ENCODE peak calls at places on chromosome 6, in ten cellular contexts. F, H, E, U, N, Z, P, T, C and M are unnamed samples.

GRCh38 chr6:105680131-105680530 is 277.2 kb upstream of the PREP start:
- DNase-seq in F (no peak), H (no peak), E (no peak), U (no peak), N (no peak), Z (no peak), P (peak; percentile 33), T (no peak), C (no peak), M (no peak)

GRCh38 chr6:16430661-16431089 is 192.3 kb downstream of the GMPR start:
- DNase-seq in F (no peak), H (no peak), E (no peak), U (no peak), N (no peak), Z (peak; percentile 46), P (no peak), T (no peak), C (no peak), M (no peak)

GRCh38 chr6:143427109-143427817 is 23.2 kb downstream of the ADAT2 start:
- DNase-seq in F (peak; percentile 92), H (peak; percentile 31), E (peak; percentile 61), U (peak; percentile 73), N (peak; percentile 83), Z (peak; percentile 93), P (peak; percentile 70), T (peak; percentile 62), C (peak; percentile 84), M (peak; percentile 88)

GRCh38 chr6:26743157-26743821 is 83.7 kb upstream of the ZNF322 start:
- DNase-seq in F (peak; percentile 88), H (no peak), E (no peak), U (peak; percentile 73), N (peak; percentile 77), Z (peak; percentile 86), P (peak; percentile 79), T (no peak), C (peak; percentile 90), M (peak; percentile 76)

GRCh38 chr6:53734473-53735299 is 60.1 kb upstream of the LRRC1 start:
- DNase-seq in F (peak; percentile 89), H (no peak), E (no peak), U (peak; percentile 64), N (peak; percentile 78), Z (peak; percentile 58), P (peak; percentile 93), T (peak; percentile 68), C (peak; percentile 80), M (peak; percentile 64)

GRCh38 chr6:1363729-1364572 is 25.4 kb upstream of the FOXF2 start:
- DNase-seq in F (peak; percentile 75), H (no peak), E (no peak), U (peak; percentile 24), N (no peak), Z (peak; percentile 92), P (no peak), T (no peak), C (peak; percentile 57), M (no peak)

GRCh38 chr6:16392010-16392409 is 153.6 kb downstream of the GMPR start:
- DNase-seq in F (no peak), H (no peak), E (no peak), U (no peak), N (no peak), Z (no peak), P (no peak), T (no peak), C (no peak), M (no peak)

GRCh38 chr6:139030211-139030530 is 1.6 kb downstream of the ABRACL start:
- DNase-seq in F (no peak), H (no peak), E (no peak), U (no peak), N (peak; percentile 3), Z (no peak), P (no peak), T (no peak), C (no peak), M (peak; percentile 41)

GRCh38 chr6:151808331-151809241 is 1.1 kb downstream of the ESR1 start:
- DNase-seq in F (peak; percentile 70), H (no peak), E (no peak), U (no peak), N (no peak), Z (peak; percentile 44), P (peak; percentile 5), T (no peak), C (peak; percentile 56), M (peak; percentile 56)

GRCh38 chr6:19839237-19839546 is 2.0 kb downstream of the ID4 start:
- DNase-seq in F (no peak), H (no peak), E (no peak), U (no peak), N (no peak), Z (no peak), P (no peak), T (no peak), C (no peak), M (no peak)
- H3K4me3 ChIP-seq in F (peak overlapping the region; percentile 90), H (peak overlapping the region; percentile 93), E (no peak overlapping the region), U (peak overlapping the region; percentile 84), N (peak overlapping the region; percentile 57), Z (peak overlapping the region; percentile 66), P (no peak overlapping the region), T (peak overlapping the region; percentile 63), C (peak overlapping the region; percentile 59), M (peak overlapping the region; percentile 91)

DNA sequence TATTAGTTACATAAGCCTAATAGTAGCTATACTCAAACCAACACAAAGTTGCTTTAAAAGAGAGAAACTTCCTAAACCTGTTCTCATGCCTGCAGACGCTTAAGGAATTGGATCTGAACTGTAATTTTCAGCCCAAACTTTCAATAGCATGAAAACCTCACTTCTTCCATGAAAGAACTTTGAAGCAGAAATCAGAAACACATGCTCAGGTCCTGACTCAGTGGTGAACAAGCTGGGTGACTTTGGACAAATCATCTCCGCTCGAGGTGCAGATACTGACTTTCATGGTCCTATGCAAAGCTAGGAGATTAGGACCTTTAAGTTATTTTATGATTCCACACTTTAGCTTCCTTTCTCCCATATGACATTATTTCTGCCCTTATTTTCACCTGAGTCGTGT is 36.5 kb downstream of the NOX3 start:
- DNase-seq in F (no peak), H (no peak), E (no peak), U (no peak), N (peak; percentile 38), Z (peak; percentile 67), P (no peak), T (no peak), C (no peak), M (no peak)
- H3K4me3 ChIP-seq in F (no peak overlapping the region), H (no peak overlapping the region), E (no peak overlapping the region), U (no peak overlapping the region), N (no peak overlapping the region), Z (no peak overlapping the region), P (no peak overlapping the region), T (no peak overlapping the region), C (no peak overlapping the region), M (no peak overlapping the region)

GRCh38 chr6:2952557-2953095 is 18.7 kb downstream of the SERPINB6 start:
- DNase-seq in F (peak; percentile 97), H (no peak), E (peak; percentile 44), U (peak; percentile 89), N (peak; percentile 88), Z (peak; percentile 94), P (peak; percentile 59), T (peak; percentile 87), C (peak; percentile 95), M (peak; percentile 76)
- H3K4me3 ChIP-seq in F (no peak overlapping the region), H (no peak overlapping the region), E (no peak overlapping the region), U (no peak overlapping the region), N (no peak overlapping the region), Z (no peak overlapping the region), P (no peak overlapping the region), T (no peak overlapping the region), C (peak overlapping the region; percentile 13), M (no peak overlapping the region)

DNA sequence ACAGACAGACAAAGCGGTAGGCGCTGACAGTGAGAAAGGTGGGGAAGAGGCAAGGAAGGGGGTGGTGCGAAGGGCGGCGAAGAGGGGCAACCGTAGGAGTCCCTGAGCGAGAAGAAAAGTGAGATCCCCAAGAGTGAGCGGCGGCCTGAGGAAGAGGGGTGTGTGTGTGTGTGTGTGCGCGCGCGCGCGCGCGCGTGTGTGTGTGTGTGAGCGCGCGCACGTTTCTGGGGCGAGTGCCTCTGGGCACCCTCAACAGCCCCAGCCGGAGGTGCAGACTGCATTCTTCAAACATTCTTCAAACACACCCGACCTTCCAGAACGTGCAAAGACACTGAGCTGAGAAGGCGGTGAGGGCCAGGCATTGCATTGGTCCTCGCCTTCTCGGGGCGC is 76.2 kb upstream of the FOXP4 start:
- DNase-seq in F (peak; percentile 76), H (no peak), E (no peak), U (peak; percentile 46), N (no peak), Z (no peak), P (no peak), T (no peak), C (peak; percentile 79), M (peak; percentile 67)
- H3K4me3 ChIP-seq in F (peak overlapping the region; percentile 58), H (peak overlapping the region; percentile 60), E (peak overlapping the region; percentile 13), U (peak overlapping the region; percentile 33), N (no peak overlapping the region), Z (no peak overlapping the region), P (no peak overlapping the region), T (no peak overlapping the region), C (peak overlapping the region; percentile 77), M (peak overlapping the region; percentile 43)

DNA sequence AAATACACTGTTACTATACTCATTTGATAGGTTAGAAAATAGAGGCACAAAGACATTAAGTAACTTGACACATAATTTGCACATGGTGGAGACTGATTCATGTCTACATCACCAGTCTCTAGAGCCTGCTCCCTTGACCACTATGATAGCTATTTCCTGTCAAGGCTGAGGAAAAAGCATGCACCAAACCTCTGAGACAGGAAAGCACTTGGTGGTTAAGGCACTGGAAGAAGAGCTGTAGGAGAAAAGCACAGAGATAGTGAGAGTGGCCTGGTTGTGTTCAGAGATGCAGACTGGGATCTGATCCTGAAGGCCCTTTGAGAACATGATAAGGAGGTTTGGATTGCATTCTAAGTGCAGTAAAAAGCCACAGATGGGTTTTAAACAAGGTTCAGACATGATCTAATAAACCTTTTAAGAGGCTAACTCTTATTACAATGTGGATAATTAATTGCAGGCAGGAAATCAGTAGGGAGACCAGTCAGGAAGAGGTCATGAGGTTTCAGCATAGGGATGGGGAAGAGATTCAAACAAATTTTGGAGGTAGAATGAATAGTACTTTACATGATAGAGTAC is 168.9 kb downstream of the PHF3 start:
- DNase-seq in F (no peak), H (no peak), E (no peak), U (peak; percentile 40), N (peak; percentile 97), Z (peak; percentile 93), P (peak; percentile 86), T (no peak), C (no peak), M (no peak)
- H3K4me3 ChIP-seq in F (no peak overlapping the region), H (no peak overlapping the region), E (no peak overlapping the region), U (no peak overlapping the region), N (no peak overlapping the region), Z (no peak overlapping the region), P (no peak overlapping the region), T (no peak overlapping the region), C (no peak overlapping the region), M (no peak overlapping the region)